ENCODE peak calls at places on chromosome 1, in four cellular contexts. P is iPS-NIHi11, Z is AG04450, A is NCI-H1417. W is an unnamed sample.

GRCh38 chr1:8203551-8203950 is 114.4 kb upstream of the SLC45A1 start:
- DNase-seq in Z (no peak), A (no peak), P (no peak), W (no peak)

GRCh38 chr1:99619583-99619982 is 26.3 kb upstream of the PALMD start:
- DNase-seq in Z (no peak), P (peak), A (no peak), W (no peak)

GRCh38 chr1:71072273-71072672 is 8.6 kb downstream of the ZRANB2 start:
- DNase-seq in A (no peak), Z (no peak), P (no peak), W (no peak)

GRCh38 chr1:168709407-168709891 is 19.6 kb downstream of the DPT start:
- DNase-seq in P (no peak), Z (no peak), A (no peak), W (no peak)

GRCh38 chr1:21269461-21270085 is 20.7 kb downstream of the ECE1 start:
- DNase-seq in Z (no peak), P (no peak), A (no peak), W (no peak)

GRCh38 chr1:21329209-21329844 is 39.1 kb upstream of the ECE1 start:
- DNase-seq in A (no peak), P (no peak), Z (no peak), W (no peak)

GRCh38 chr1:81499487-81499886 is 301.2 kb upstream of the ADGRL2 start:
- DNase-seq in A (no peak), P (no peak), Z (no peak), W (no peak)

GRCh38 chr1:224873645-224874369 is 55.7 kb upstream of the DNAH14 start:
- DNase-seq in Z (no peak), P (no peak), A (no peak), W (no peak)

GRCh38 chr1:28566931-28567330 is 14.0 kb downstream of the TRNAU1AP start:
- DNase-seq in Z (no peak), P (no peak), A (no peak), W (no peak)

GRCh38 chr1:78603206-78603605 is 17.0 kb upstream of the IFI44L start:
- DNase-seq in Z (no peak), A (no peak), P (no peak), W (no peak)

GRCh38 chr1:210072891-210073509 is 135.0 kb downstream of the SYT14 start:
- DNase-seq in A (no peak), Z (no peak), P (no peak), W (no peak)

GRCh38 chr1:100597069-100597741 is 59.3 kb downstream of the GPR88 start:
- DNase-seq in P (no peak), Z (peak), A (no peak), W (no peak)

GRCh38 chr1:27111771-27112573 is 43.0 kb downstream of the SLC9A1 start:
- DNase-seq in P (peak), Z (peak), A (no peak), W (no peak)

GRCh38 chr1:35046730-35047129 is 15.0 kb upstream of the ZMYM6 start:
- DNase-seq in Z (no peak), A (no peak), P (no peak), W (no peak)

GRCh38 chr1:94922756-94923465 is 4.0 kb downstream of the CNN3 start:
- DNase-seq in A (no peak), Z (no peak), P (no peak), W (no peak)

GRCh38 chr1:54606096-54606989 is 17.0 kb downstream of the FAM151A start:
- DNase-seq in Z (no peak), A (no peak), P (no peak), W (peak)

GRCh38 chr1:222767152-222767571 is 30.2 kb downstream of the FAM177B start:
- DNase-seq in P (no peak), Z (no peak), A (no peak), W (no peak)

GRCh38 chr1:152502496-152503180 is 8.0 kb upstream of the LCE5A start:
- DNase-seq in A (no peak), P (no peak), Z (no peak), W (no peak)

GRCh38 chr1:12541274-12542137 is 76.5 kb downstream of the DHRS3 start:
- DNase-seq in P (peak), A (no peak), Z (no peak), W (no peak)

GRCh38 chr1:58814251-58815068 is 30.6 kb upstream of the JUN start:
- DNase-seq in A (no peak), Z (no peak), P (peak), W (no peak)

W was measured in COR-L47.